ENCODE peak calls at places on chromosome 6, in five cellular contexts. L, C, X, U and K are unnamed samples.

GRCh38 chr6:38117281-38117680 is 297.8 kb downstream of the ZFAND3 start:
- DNase-seq in X (no peak), C (no peak), L (no peak), U (no peak), K (no peak)

GRCh38 chr6:158923801-158924498 is 76.1 kb downstream of the RSPH3 start:
- DNase-seq in U (no peak), L (no peak), C (no peak), X (no peak), K (no peak)

GRCh38 chr6:120938876-120939231 is 395.4 kb downstream of the TBC1D32 start:
- DNase-seq in L (no peak), X (no peak), C (no peak), U (no peak), K (no peak)

GRCh38 chr6:108735991-108736345 is 112.3 kb upstream of the ARMC2 start:
- DNase-seq in U (peak), C (peak), L (no peak), X (no peak), K (no peak)

GRCh38 chr6:10529231-10529801 is 8.2 kb downstream of the GCNT2 start:
- DNase-seq in L (no peak), U (no peak), X (no peak), C (no peak), K (no peak)

GRCh38 chr6:35302604-35303218 is 5.1 kb downstream of the DEF6 start:
- DNase-seq in U (peak), X (peak), L (no peak), C (peak), K (no peak)

GRCh38 chr6:130969807-130970491 is 93.1 kb downstream of the EPB41L2 start:
- DNase-seq in C (no peak), X (peak), U (no peak), L (no peak), K (peak)

GRCh38 chr6:63897952-63898351 is 262.4 kb downstream of the PHF3 start:
- DNase-seq in U (no peak), L (no peak), C (no peak), X (peak), K (no peak)

GRCh38 chr6:25987845-25988244 is 25.2 kb downstream of the TRIM38 start:
- DNase-seq in C (no peak), U (peak), L (no peak), X (no peak), K (no peak)

GRCh38 chr6:105677671-105678475 is 275.0 kb upstream of the PREP start:
- DNase-seq in U (no peak), C (no peak), X (no peak), L (no peak), K (no peak)

GRCh38 chr6:81450180-81450579 is 302.3 kb downstream of the TENT5A start:
- DNase-seq in L (no peak), U (no peak), X (peak), C (no peak), K (no peak)

GRCh38 chr6:140893432-140893831 is 1239.3 kb upstream of the GJE1 start:
- DNase-seq in C (no peak), X (no peak), U (peak), L (no peak), K (no peak)

GRCh38 chr6:133348846-133349245 is 107.7 kb downstream of the EYA4 start:
- DNase-seq in C (no peak), L (no peak), X (no peak), U (peak), K (no peak)

GRCh38 chr6:139981810-139982550 is 607.5 kb upstream of the CITED2 start:
- DNase-seq in L (no peak), X (peak), C (peak), U (peak), K (peak)

GRCh38 chr6:80214436-80215022 is 108.1 kb downstream of the BCKDHB start:
- DNase-seq in X (peak), L (no peak), U (peak), C (no peak), K (peak)

GRCh38 chr6:6678811-6679210 is 90.3 kb downstream of the LY86 start:
- DNase-seq in X (no peak), U (peak), L (no peak), C (no peak), K (no peak)

GRCh38 chr6:5531853-5532375 is 270.6 kb downstream of the FARS2 start:
- DNase-seq in U (no peak), C (no peak), L (no peak), X (no peak), K (no peak)

GRCh38 chr6:56529594-56530191 is 113.0 kb downstream of the DST start:
- DNase-seq in X (no peak), C (no peak), U (no peak), L (no peak), K (no peak)

GRCh38 chr6:157364705-157365104 is 16.3 kb upstream of the ZDHHC14 start:
- DNase-seq in L (no peak), X (peak), C (no peak), U (no peak), K (no peak)

GRCh38 chr6:118584906-118585305 is 36.8 kb downstream of the PLN start:
- DNase-seq in L (no peak), C (no peak), U (no peak), X (no peak), K (no peak)

GRCh38 chr6:3719462-3720308 is 31.8 kb downstream of the PXDC1 start:
- DNase-seq in C (no peak), U (no peak), X (no peak), L (no peak), K (no peak)

GRCh38 chr6:149234051-149234962 is 83.2 kb upstream of the TAB2 start:
- DNase-seq in U (peak), L (no peak), C (no peak), X (peak), K (no peak)

GRCh38 chr6:108752733-108753392 is 95.4 kb upstream of the ARMC2 start:
- DNase-seq in X (no peak), C (no peak), U (no peak), L (no peak), K (no peak)

GRCh38 chr6:143536461-143536865 is 24.9 kb upstream of the FUCA2 start:
- DNase-seq in X (peak), C (peak), U (peak), L (peak), K (no peak)

GRCh38 chr6:69069881-69070280 is 434.8 kb downstream of the ADGRB3 start:
- DNase-seq in U (no peak), C (no peak), L (no peak), X (no peak), K (no peak)

GRCh38 chr6:170292111-170292777 is 1.4 kb upstream of the DLL1 start:
- DNase-seq in U (no peak), X (no peak), C (no peak), L (no peak), K (no peak)

GRCh38 chr6:126039284-126039683 is 52.9 kb downstream of the TRMT11 start:
- DNase-seq in C (no peak), U (peak), X (peak), L (no peak), K (no peak)

GRCh38 chr6:65004283-65004682 is 702.7 kb downstream of the EYS start:
- DNase-seq in U (no peak), C (no peak), L (no peak), X (no peak), K (no peak)

GRCh38 chr6:84773133-84773430 is 8.7 kb upstream of the TBX18 start:
- DNase-seq in L (no peak), X (no peak), C (no peak), U (peak), K (no peak)

GRCh38 chr6:118725944-118726343 is 74.6 kb upstream of the CEP85L start:
- DNase-seq in C (no peak), X (no peak), L (no peak), U (peak), K (no peak)

GRCh38 chr6:169070506-169071176 is 183.0 kb downstream of the THBS2 start:
- DNase-seq in U (peak), L (no peak), C (peak), X (peak), K (peak)

GRCh38 chr6:110703906-110704594 is 111.2 kb downstream of the CDK19 start:
- DNase-seq in U (no peak), C (no peak), L (no peak), X (peak), K (no peak)

GRCh38 chr6:165701564-165702354 is 38.7 kb upstream of the PDE10A start:
- DNase-seq in U (no peak), L (no peak), C (no peak), X (no peak), K (no peak)

GRCh38 chr6:109073344-109074235 is 21.1 kb downstream of the SESN1 start:
- DNase-seq in U (peak), X (peak), L (no peak), C (no peak), K (no peak)

GRCh38 chr6:82877213-82878195 is 188.1 kb downstream of the UBE3D start:
- DNase-seq in C (no peak), L (no peak), U (no peak), X (no peak), K (peak)

GRCh38 chr6:89162047-89162371 is 16.2 kb downstream of the PM20D2 start:
- DNase-seq in U (no peak), L (no peak), X (no peak), C (peak), K (no peak)